ENCODE peak calls at places on chromosomes 12 and 14, in ten cellular contexts. V is nephron progenitor cell; U is AG09319; T is lower leg skin; W is lower lobe of right lung; E is CD8-positive, alpha-beta T cell; O is thyroid gland; J is Panc1; L is AG04450; H is astrocyte of the cerebellum. P is an unnamed sample.

GRCh38 chr12:113186666-113187325 is 1.3 kb downstream of the RITA1 start:
- DNase-seq in V (no peak), U (no peak), T (no peak), W (no peak), E (no peak), O (no peak), J (no peak), L (no peak), H (no peak), P (no peak)

GRCh38 chr14:34025325-34026017 is 74.6 kb upstream of the EGLN3 start:
- DNase-seq in V (no peak), U (no peak), T (no peak), W (no peak), E (no peak), O (no peak), J (no peak), L (no peak), H (no peak), P (no peak)

GRCh38 chr12:110001596-110001995 is 2.4 kb downstream of the ANKRD13A start:
- DNase-seq in V (no peak), U (peak; percentile 37), T (no peak), W (no peak), E (no peak), O (no peak), J (no peak), L (no peak), H (no peak), P (no peak)

GRCh38 chr12:10033783-10034381 is 3.4 kb downstream of the CLEC9A start:
- DNase-seq in V (no peak), U (no peak), T (no peak), W (no peak), E (no peak), O (no peak), J (no peak), L (no peak), H (no peak), P (no peak)

GRCh38 chr14:50829472-50830043 is 1.4 kb downstream of the NIN start:
- DNase-seq in V (peak; percentile 29), U (no peak), T (no peak), W (no peak), E (no peak), O (no peak), J (no peak), L (no peak), H (no peak), P (peak; percentile 19)

GRCh38 chr12:68667896-68668295 is 18.9 kb upstream of the NUP107 start:
- DNase-seq in V (no peak), U (no peak), T (no peak), W (no peak), E (no peak), O (no peak), J (no peak), L (no peak), H (no peak), P (no peak)

GRCh38 chr14:57747036-57747435 is 118.9 kb downstream of the SLC35F4 start:
- DNase-seq in V (no peak), U (no peak), T (no peak), W (peak; percentile 50), E (no peak), O (peak; percentile 69), J (no peak), L (no peak), H (no peak), P (peak; percentile 60)

GRCh38 chr12:39145175-39145999 is 240.0 kb upstream of the CPNE8 start:
- DNase-seq in V (peak; percentile 57), U (no peak), T (no peak), W (peak; percentile 61), E (no peak), O (peak; percentile 66), J (no peak), L (no peak), H (peak; percentile 5), P (peak; percentile 20)

GRCh38 chr14:89445252-89445973 is 28.4 kb upstream of the FOXN3 start:
- DNase-seq in V (no peak), U (no peak), T (no peak), W (no peak), E (peak; percentile 28), O (no peak), J (no peak), L (no peak), H (no peak), P (peak; percentile 39)

GRCh38 chr12:91332305-91332704 is 149.7 kb upstream of the DCN start:
- DNase-seq in V (no peak), U (no peak), T (no peak), W (no peak), E (no peak), O (no peak), J (no peak), L (no peak), H (no peak), P (peak; percentile 63)

GRCh38 chr14:94682061-94682516 is 69.9 kb downstream of the SERPINA3 start:
- DNase-seq in V (no peak), U (no peak), T (peak; percentile 69), W (no peak), E (no peak), O (no peak), J (no peak), L (no peak), H (no peak), P (no peak)

GRCh38 chr14:94682736-94683135 is 70.5 kb downstream of the SERPINA3 start:
- DNase-seq in V (no peak), U (no peak), T (peak; percentile 31), W (no peak), E (no peak), O (no peak), J (no peak), L (no peak), H (no peak), P (no peak)

GRCh38 chr14:94686511-94687160 is 74.4 kb downstream of the SERPINA3 start:
- DNase-seq in V (no peak), U (no peak), T (peak; percentile 70), W (no peak), E (no peak), O (no peak), J (no peak), L (no peak), H (no peak), P (no peak)

GRCh38 chr14:94685681-94686485 is 73.7 kb downstream of the SERPINA3 start:
- DNase-seq in V (no peak), U (no peak), T (peak; percentile 70), W (no peak), E (no peak), O (no peak), J (no peak), L (no peak), H (no peak), P (no peak)

GRCh38 chr14:94685166-94685581 is 73.0 kb downstream of the SERPINA3 start:
- DNase-seq in V (no peak), U (no peak), T (peak; percentile 75), W (no peak), E (no peak), O (no peak), J (no peak), L (no peak), H (no peak), P (no peak)
- TF ChIP-seq CTCF in V (no peak), U (no peak), T (no peak), W (no peak), E (no peak), O (no peak), J (peak; percentile 33), L (no peak), H (no peak), P (no peak)

GRCh38 chr14:86540636-86541247 is 1010.8 kb downstream of the FLRT2 start:
- DNase-seq in V (no peak), U (peak; percentile 19), T (no peak), W (no peak), E (no peak), O (no peak), J (no peak), L (no peak), H (no peak), P (no peak)
- TF ChIP-seq CTCF in V (no peak), U (no peak), T (no peak), W (no peak), E (no peak), O (no peak), J (no peak), L (no peak), H (no peak), P (no peak)

GRCh38 chr12:50088577-50089335 is 3.6 kb downstream of the SMARCD1 start:
- DNase-seq in V (peak; percentile 56), U (no peak), T (no peak), W (no peak), E (peak; percentile 53), O (peak; percentile 62), J (no peak), L (no peak), H (no peak), P (peak; percentile 61)

GRCh38 chr12:50087995-50088394 is 2.9 kb downstream of the SMARCD1 start:
- DNase-seq in V (no peak), U (no peak), T (no peak), W (no peak), E (no peak), O (no peak), J (no peak), L (no peak), H (no peak), P (peak; percentile 92)

GRCh38 chr12:50086148-50086547 is 1.0 kb downstream of the SMARCD1 start:
- DNase-seq in V (no peak), U (no peak), T (no peak), W (no peak), E (no peak), O (peak; percentile 22), J (no peak), L (no peak), H (no peak), P (no peak)

GRCh38 chr12:50085615-50085928 is 430 bp downstream of the SMARCD1 start:
- DNase-seq in V (no peak), U (no peak), T (no peak), W (no peak), E (peak; percentile 72), O (no peak), J (no peak), L (no peak), H (no peak), P (no peak)

GRCh38 chr12:50087159-50087558 is 2.0 kb downstream of the SMARCD1 start:
- DNase-seq in V (no peak), U (no peak), T (no peak), W (no peak), E (no peak), O (no peak), J (no peak), L (no peak), H (no peak), P (no peak)
- TF ChIP-seq CTCF in V (no peak), U (no peak), T (no peak), W (no peak), E (no peak), O (no peak), J (no peak), L (no peak), H (no peak), P (no peak)

GRCh38 chr12:49059063-49059384 is 1.6 kb downstream of the KMT2D start:
- DNase-seq in V (no peak), U (no peak), T (no peak), W (no peak), E (no peak), O (no peak), J (no peak), L (no peak), H (no peak), P (no peak)
- TF ChIP-seq CTCF in V (no peak), U (no peak), T (no peak), W (no peak), E (no peak), O (no peak), J (no peak), L (no peak), H (no peak), P (no peak)

P was measured in cardiac fibroblast.